ENCODE peak calls at places on chromosomes 13 and 19, in six cellular contexts. S, G, M, V, N and O are unnamed samples. For H3K4me1, the result is how much of the 10 kb centered on the place peaks cover.

GRCh38 chr19:35828694-35829301 is 16.2 kb upstream of the PRODH2 start:
- DNase-seq in S (no peak), G (no peak), M (no peak), V (peak), N (no peak), O (peak)

GRCh38 chr19:35959968-35960320 is 23.8 kb downstream of the LRFN3 start:
- DNase-seq in S (no peak), G (no peak), M (no peak), V (no peak), N (no peak), O (no peak)

GRCh38 chr13:102569488-102569887 is 27.3 kb upstream of the TPP2 start:
- DNase-seq in S (no peak), G (no peak), M (no peak), V (no peak), N (no peak), O (no peak)

GRCh38 chr19:43439183-43440063 is 24.7 kb downstream of the TEX101 start:
- DNase-seq in S (no peak), G (no peak), M (peak), V (no peak), N (no peak), O (peak)

GRCh38 chr13:26616126-26616525 is 58.6 kb downstream of the WASF3 start:
- DNase-seq in S (no peak), G (no peak), M (no peak), V (no peak), N (no peak), O (no peak)

GRCh38 chr13:113667771-113668490 is 912 bp downstream of the GRK1 start:
- DNase-seq in S (peak), G (no peak), M (no peak), V (no peak), N (no peak), O (no peak)

GRCh38 chr13:50358221-50358620 is 343.0 kb downstream of the KCNRG start:
- DNase-seq in S (no peak), G (no peak), M (no peak), V (no peak), N (no peak), O (peak)

GRCh38 chr13:94886191-94886590 is 173.8 kb upstream of the SOX21 start:
- DNase-seq in S (no peak), G (no peak), M (no peak), V (no peak), N (no peak), O (no peak)

GRCh38 chr19:3270908-3271307 is 46.4 kb downstream of the CELF5 start:
- DNase-seq in S (no peak), G (no peak), M (peak), V (no peak), N (no peak), O (no peak)

GRCh38 chr13:40271931-40272775 is 394.3 kb downstream of the FOXO1 start:
- DNase-seq in S (peak), G (peak), M (no peak), V (peak), N (no peak), O (peak)

GRCh38 chr19:53467138-53467502 is 413 bp upstream of the ZNF813 start:
- DNase-seq in S (no peak), G (no peak), M (no peak), V (no peak), N (no peak), O (no peak)

GRCh38 chr19:8209111-8209964 is at the start of gene CERS4:
- DNase-seq in S (peak), G (peak), M (no peak), V (peak), N (peak), O (peak)

GRCh38 chr19:16342002-16342715 is 17.5 kb downstream of the KLF2 start:
- DNase-seq in S (no peak), G (peak), M (no peak), V (peak), N (no peak), O (peak)

GRCh38 chr13:78160793-78161192 is 242.2 kb upstream of the EDNRB start:
- DNase-seq in S (no peak), G (no peak), M (no peak), V (no peak), N (no peak), O (no peak)

GRCh38 chr13:39779337-39780270 is 124.1 kb downstream of the COG6 start:
- DNase-seq in S (no peak), G (no peak), M (no peak), V (peak), N (no peak), O (no peak)

GRCh38 chr19:50861025-50861424 is 6.3 kb downstream of the KLK3 start:
- DNase-seq in S (no peak), G (no peak), M (no peak), V (no peak), N (no peak), O (no peak)

GRCh38 chr13:50676602-50677001 is 166.9 kb downstream of the DLEU7 start:
- DNase-seq in S (no peak), G (no peak), M (no peak), V (peak), N (no peak), O (no peak)

GRCh38 chr19:40596608-40597328 is 4.4 kb upstream of the LTBP4 start:
- DNase-seq in S (no peak), G (no peak), M (peak), V (peak), N (no peak), O (peak)

GRCh38 chr19:5903054-5903501 is 512 bp downstream of the NDUFA11 start:
- DNase-seq in S (no peak), G (no peak), M (no peak), V (no peak), N (no peak), O (no peak)

GRCh38 chr13:88601949-88602348 is 930.8 kb downstream of the SLITRK5 start:
- DNase-seq in S (no peak), G (no peak), M (no peak), V (no peak), N (no peak), O (no peak)

GRCh38 chr19:3451451-3451866 is 28.9 kb downstream of the SMIM24 start:
- DNase-seq in S (no peak), G (peak), M (no peak), V (no peak), N (no peak), O (no peak)

GRCh38 chr13:50679321-50679720 is 164.2 kb downstream of the DLEU7 start:
- DNase-seq in S (no peak), G (no peak), M (no peak), V (no peak), N (no peak), O (no peak)

GRCh38 chr19:47280183-47280797 is 5.6 kb downstream of the INAFM1 start:
- DNase-seq in S (no peak), G (no peak), M (no peak), V (peak), N (no peak), O (no peak)

GRCh38 chr13:90686438-90686837 is 661.0 kb upstream of the MIR17HG start:
- DNase-seq in S (no peak), G (no peak), M (no peak), V (no peak), N (no peak), O (no peak)

GRCh38 chr19:16031872-16032200 is 44.5 kb upstream of the TPM4 start:
- DNase-seq in S (no peak), G (no peak), M (no peak), V (no peak), N (no peak), O (no peak)

GRCh38 chr13:36347826-36348225 is 1.6 kb upstream of the SPART start:
- DNase-seq in S (no peak), G (no peak), M (no peak), V (no peak), N (no peak), O (no peak)

GRCh38 chr19:33064117-33064777 is 441 bp downstream of the RHPN2 start:
- DNase-seq in S (no peak), G (no peak), M (no peak), V (peak), N (no peak), O (no peak)

GRCh38 chr19:15810335-15810734 is 5.1 kb downstream of the OR10H1 start:
- DNase-seq in S (no peak), G (no peak), M (no peak), V (no peak), N (no peak), O (no peak)

GRCh38 chr13:28100149-28101121 is at the start of gene FLT3:
- DNase-seq in S (no peak), G (no peak), M (peak), V (peak), N (no peak), O (peak)

GRCh38 chr19:47353307-47353712 is 4.2 kb downstream of the DHX34 start:
- DNase-seq in S (no peak), G (no peak), M (no peak), V (peak), N (no peak), O (no peak)

GRCh38 chr19:30172643-30173242 is 199.4 kb upstream of the ZNF536 start:
- DNase-seq in S (no peak), G (no peak), M (no peak), V (no peak), N (no peak), O (no peak)

GRCh38 chr19:46998445-46999142 is 21.0 kb upstream of the NPAS1 start:
- DNase-seq in S (no peak), G (no peak), M (no peak), V (no peak), N (no peak), O (no peak)

GRCh38 chr13:39284801-39285388 is 246.6 kb downstream of the NHLRC3 start:
- DNase-seq in S (no peak), G (no peak), M (no peak), V (no peak), N (no peak), O (no peak)

GRCh38 chr13:46546084-46546786 is 6.7 kb upstream of the LRCH1 start:
- DNase-seq in S (no peak), G (no peak), M (no peak), V (no peak), N (no peak), O (no peak)

GRCh38 chr19:14333101-14333871 is 48.0 kb upstream of the ADGRE5 start:
- DNase-seq in S (no peak), G (no peak), M (no peak), V (no peak), N (no peak), O (peak)

DNA sequence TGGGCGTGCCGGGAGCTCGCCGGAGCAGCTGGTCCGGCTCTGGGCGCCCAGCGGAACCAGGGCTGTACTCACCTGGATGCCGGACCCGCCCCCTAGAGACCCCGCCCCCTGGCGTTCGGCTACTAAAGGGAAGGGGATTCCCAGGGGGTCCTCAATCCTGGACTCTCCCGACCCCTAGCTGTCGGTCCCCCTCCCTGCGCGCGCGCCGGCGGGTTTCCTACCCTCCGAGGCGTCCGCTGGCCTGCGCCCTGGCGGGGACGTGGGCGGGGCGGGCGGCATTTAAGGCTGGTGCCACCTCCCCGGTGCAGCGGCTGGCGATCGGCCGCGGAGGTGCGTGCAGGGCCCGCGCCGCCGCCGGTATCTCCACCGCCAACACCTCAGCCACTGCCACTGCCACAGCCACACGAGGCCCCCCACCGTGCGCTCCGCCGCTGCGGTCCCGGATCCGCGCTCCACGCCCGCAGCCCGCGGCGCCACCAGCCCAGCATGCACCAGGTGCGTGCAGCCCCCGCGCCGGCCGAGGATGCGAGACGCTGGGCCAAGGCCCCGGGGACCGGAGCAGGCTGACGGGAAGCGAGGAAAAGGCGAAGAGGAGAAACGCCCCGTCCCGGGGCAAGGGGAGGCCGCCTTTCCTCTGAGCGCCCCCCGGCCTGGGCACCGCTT is at the start of gene ATP12A:
- DNase-seq in S (no peak), G (no peak), M (no peak), V (peak), N (no peak), O (no peak)
- TF ChIP-seq CTCF in S (no peak), G (no peak), M (no peak), V (no peak), N (no peak), O (no peak)

GRCh38 chr19:38849147-38849745 is 540 bp downstream of the HNRNPL start:
- DNase-seq in S (peak), G (peak), M (peak), V (peak), N (peak), O (peak)
- H3K4me1 ChIP-seq in S (under half), G (half or more), M (under half), V (under half), N (under half), O (half or more)

DNA sequence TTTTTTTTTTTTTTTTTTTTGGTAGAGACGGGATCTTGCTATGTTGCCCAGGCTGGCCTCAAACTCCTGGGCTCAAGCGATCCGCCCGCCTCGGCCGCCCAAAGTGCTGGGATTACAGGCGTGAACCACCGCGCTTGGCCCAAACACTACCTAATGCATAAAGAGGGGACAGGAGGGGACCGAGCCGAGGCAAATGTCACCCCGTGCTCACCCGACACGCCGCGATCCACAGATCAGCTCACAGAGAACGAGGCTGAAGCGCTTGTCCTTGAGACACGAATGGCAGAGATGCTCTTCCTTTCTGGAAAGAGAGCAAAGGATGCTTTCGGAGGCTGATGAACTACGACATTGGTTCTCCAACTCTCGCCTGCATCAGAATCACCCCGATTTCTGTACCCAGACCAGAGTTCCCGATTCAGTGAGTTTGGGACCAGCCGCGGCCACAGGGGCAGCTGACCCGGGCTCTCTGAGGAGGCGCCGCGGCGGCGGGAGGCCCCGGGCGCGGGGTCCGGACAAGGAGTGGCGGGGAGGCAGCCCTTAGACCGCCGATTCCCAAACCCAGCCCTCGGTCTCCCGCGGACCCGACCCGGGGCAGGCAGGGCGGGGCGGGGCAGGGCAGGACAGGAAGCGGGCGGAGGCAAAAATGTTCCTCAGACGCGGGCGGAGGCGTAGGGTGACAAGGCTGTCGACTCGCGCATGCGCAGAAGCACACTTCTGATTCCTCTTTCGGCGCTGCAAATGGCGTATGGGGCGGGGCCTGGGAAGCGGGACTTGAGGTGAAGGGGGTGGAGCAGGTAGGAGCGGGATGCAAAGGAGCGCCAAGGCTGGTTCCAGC is at the start of gene ZNF699:
- DNase-seq in S (peak), G (peak), M (peak), V (peak), N (peak), O (peak)
- TF ChIP-seq POLR2A in S (peak), G (peak), M (no peak), V (no peak), N (no peak), O (no peak)

GRCh38 chr13:110138009-110138699 is 168.8 kb downstream of the COL4A1 start:
- DNase-seq in S (no peak), G (peak), M (peak), V (peak), N (no peak), O (peak)
- TF ChIP-seq CTCF in S (no peak), G (peak), M (no peak), V (no peak), N (no peak), O (no peak)

DNA sequence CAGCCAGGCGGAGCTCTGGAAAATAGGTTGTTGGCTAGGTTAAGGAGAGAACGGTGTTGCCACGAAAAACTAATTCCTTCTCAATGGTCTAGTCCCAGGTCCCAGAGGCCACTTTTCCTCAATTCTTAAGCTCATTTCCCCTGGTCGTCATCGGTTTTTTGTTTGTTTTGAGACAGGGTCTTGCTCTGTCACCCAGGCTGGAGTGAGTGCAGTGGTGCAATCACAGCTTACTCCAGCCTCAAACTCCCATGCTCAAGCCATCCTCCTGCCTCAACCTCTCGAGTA is 1.2 kb downstream of the SF3A2 start:
- DNase-seq in S (no peak), G (no peak), M (no peak), V (no peak), N (no peak), O (no peak)
- H3K4me1 ChIP-seq in S (half or more), G (half or more), M (under half), V (half or more), N (under half), O (half or more)

DNA sequence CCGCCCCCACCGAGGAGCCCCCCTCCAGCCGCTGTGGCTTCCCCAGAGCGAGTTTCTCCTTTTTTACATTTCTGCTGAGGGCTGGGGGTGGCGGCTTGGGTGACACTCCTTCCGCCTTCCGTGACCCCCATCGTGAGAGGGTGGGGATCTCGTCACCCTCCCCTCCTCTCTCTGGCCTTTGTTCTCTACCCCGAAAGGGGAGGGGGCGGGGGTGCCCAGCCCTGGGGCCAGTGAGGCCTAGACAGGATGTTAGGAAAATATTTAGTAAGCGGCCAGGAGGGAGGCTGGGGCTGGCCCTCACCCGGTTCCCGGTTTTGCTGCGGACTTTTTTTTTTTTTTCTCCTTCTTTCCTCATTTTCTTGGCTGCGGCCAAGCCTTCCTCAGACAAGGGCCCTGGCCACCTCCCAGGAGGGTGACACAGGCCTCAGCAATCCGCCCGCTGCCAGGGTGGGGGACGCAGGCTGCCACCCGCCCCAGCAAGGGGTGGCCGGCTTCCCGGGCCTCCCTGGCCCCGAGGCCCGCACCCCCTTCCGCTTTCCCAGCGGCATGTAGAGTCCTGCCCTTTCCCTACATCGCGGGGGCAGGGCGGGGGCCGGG is 3.9 kb downstream of the MIDN start:
- DNase-seq in S (peak), G (peak), M (no peak), V (peak), N (peak), O (peak)
- TF ChIP-seq POLR2A in S (peak), G (no peak), M (no peak), V (no peak), N (no peak), O (no peak)

GRCh38 chr19:12939292-12939606 is 840 bp downstream of the CALR start:
- DNase-seq in S (no peak), G (no peak), M (no peak), V (peak), N (no peak), O (no peak)

GRCh38 chr19:12937243-12938053 is 961 bp upstream of the CALR start:
- DNase-seq in S (peak), G (no peak), M (no peak), V (peak), N (no peak), O (no peak)

GRCh38 chr19:12939908-12940533 is 1.6 kb downstream of the CALR start:
- DNase-seq in S (no peak), G (no peak), M (no peak), V (no peak), N (no peak), O (no peak)

GRCh38 chr19:12938054-12938535 is 314 bp upstream of the CALR start:
- DNase-seq in S (peak), G (peak), M (peak), V (peak), N (peak), O (peak)

GRCh38 chr19:12938536-12939291 is at the start of gene CALR:
- DNase-seq in S (no peak), G (no peak), M (no peak), V (no peak), N (no peak), O (no peak)
- TF ChIP-seq CTCF in S (peak), G (peak), M (no peak), V (no peak), N (no peak), O (no peak)

GRCh38 chr13:59856281-59856810 is 307.4 kb downstream of the DIAPH3 start:
- DNase-seq in S (no peak), G (no peak), M (no peak), V (no peak), N (no peak), O (no peak)
- H3K4me1 ChIP-seq in S (under half), G (under half), M (under half), V (under half), N (under half), O (under half)

GRCh38 chr19:21789761-21790160 is 22.4 kb upstream of the ZNF100 start:
- DNase-seq in S (no peak), G (no peak), M (no peak), V (no peak), N (no peak), O (no peak)

DNA sequence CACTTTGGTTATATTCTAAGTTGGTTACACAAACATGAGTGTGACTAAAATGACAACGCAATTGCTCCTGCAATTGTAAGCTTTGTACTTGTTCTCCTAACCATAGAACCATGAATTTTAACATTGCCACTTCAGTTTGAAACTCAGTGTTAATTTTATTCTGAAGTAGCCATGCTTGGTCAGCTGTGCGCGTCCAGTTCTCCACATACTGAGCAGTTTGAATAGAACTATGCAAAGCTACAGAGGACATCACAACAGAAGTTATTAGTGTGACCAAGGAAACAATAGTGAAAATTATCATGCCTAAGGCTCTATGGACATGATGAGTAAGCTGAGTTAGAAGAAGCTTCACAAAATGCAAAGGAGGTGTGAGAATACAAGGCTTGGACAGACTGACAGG is 19.6 kb upstream of the ZNF100 start:
- DNase-seq in S (no peak), G (no peak), M (no peak), V (peak), N (no peak), O (no peak)
- TF ChIP-seq POLR2A in S (no peak), G (no peak), M (no peak), V (no peak), N (no peak), O (no peak)